ENCODE peak calls at places on chromosomes 13 and 19, in eight cellular contexts. V is thoracic aorta, D is tibial nerve, S is spleen, H is psoas muscle, M is GM23338, X is fibroblast of pulmonary artery, J is NB4. R is an unnamed sample.

GRCh38 chr13:24271231-24271610 is 38.2 kb upstream of the C1QTNF9 start:
- DNase-seq in V (no peak), D (no peak), S (no peak), H (no peak), M (no peak), X (no peak), J (no peak), R (no peak)

GRCh38 chr13:111167290-111167689 is 52.2 kb downstream of the ARHGEF7 start:
- DNase-seq in V (no peak), D (no peak), S (no peak), H (no peak), M (no peak), X (no peak), J (no peak), R (no peak)

GRCh38 chr19:38666662-38667448 is 19.4 kb downstream of the ACTN4 start:
- DNase-seq in V (no peak), D (no peak), S (peak; percentile 62), H (peak; percentile 61), M (no peak), X (peak; percentile 85), J (peak; percentile 54), R (no peak)

GRCh38 chr13:27917121-27917947 is 2.5 kb upstream of the PDX1 start:
- DNase-seq in V (no peak), D (no peak), S (no peak), H (no peak), M (peak; percentile 67), X (no peak), J (peak; percentile 34), R (no peak)

GRCh38 chr13:80374453-80374852 is 33.5 kb upstream of the SPRY2 start:
- DNase-seq in V (no peak), D (peak; percentile 62), S (no peak), H (peak; percentile 90), M (no peak), X (no peak), J (no peak), R (no peak)

GRCh38 chr19:18292810-18293641 is 11.6 kb upstream of the JUND start:
- DNase-seq in V (peak; percentile 61), D (peak; percentile 83), S (peak; percentile 92), H (peak; percentile 90), M (peak; percentile 97), X (peak; percentile 69), J (peak; percentile 86), R (peak; percentile 88)

GRCh38 chr13:51221674-51222509 is at the start of gene FAM124A:
- DNase-seq in V (no peak), D (peak; percentile 9), S (peak; percentile 82), H (peak; percentile 59), M (peak; percentile 82), X (no peak), J (peak; percentile 75), R (peak; percentile 80)

GRCh38 chr13:98041081-98041820 is 87.8 kb downstream of the IPO5 start:
- DNase-seq in V (no peak), D (no peak), S (no peak), H (no peak), M (no peak), X (no peak), J (no peak), R (no peak)

GRCh38 chr13:113001251-113002140 is 32.5 kb downstream of the MCF2L start:
- DNase-seq in V (no peak), D (no peak), S (no peak), H (no peak), M (peak; percentile 36), X (peak; percentile 8), J (no peak), R (peak; percentile 82)

GRCh38 chr13:36850790-36851438 is 31.9 kb downstream of the RFXAP start:
- DNase-seq in V (no peak), D (no peak), S (no peak), H (no peak), M (peak; percentile 73), X (peak; percentile 13), J (peak; percentile 67), R (no peak)

GRCh38 chr13:36847541-36848045 is 28.6 kb downstream of the RFXAP start:
- DNase-seq in V (no peak), D (no peak), S (no peak), H (no peak), M (no peak), X (no peak), J (no peak), R (no peak)

DNA sequence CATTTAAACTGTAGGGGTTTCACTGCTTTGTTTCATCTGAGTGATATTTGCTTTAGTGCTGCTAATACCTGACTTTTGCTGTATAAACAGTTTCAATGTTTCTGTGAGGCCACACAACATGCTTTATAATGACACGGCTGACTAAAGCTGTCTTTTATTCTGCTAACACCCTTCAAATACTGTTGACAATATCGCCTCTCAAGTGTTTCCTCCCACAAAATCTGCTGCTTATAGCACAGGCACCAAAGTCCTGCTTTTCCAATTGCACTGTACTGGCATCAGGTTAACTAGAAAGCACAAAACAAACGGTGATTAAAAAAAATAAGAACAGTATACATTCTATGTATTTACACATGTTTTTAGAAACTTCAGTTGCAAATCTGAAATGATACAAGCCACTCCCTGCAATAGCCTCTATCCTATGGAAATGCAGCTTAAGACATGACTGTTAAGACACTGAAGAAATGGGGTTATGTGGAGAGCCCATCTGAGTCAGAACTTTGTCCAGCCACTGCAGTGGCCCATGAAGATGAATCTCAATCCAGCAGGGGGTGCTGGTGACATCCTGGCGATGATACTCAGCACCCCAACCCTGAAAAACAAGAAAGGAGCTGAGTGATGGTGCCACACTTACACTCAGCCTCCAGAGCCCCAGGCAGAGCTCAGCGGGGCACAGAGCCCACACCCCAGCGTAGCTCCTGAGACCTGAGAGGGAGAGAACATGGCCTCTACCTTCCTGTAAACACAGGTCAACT is 29.4 kb downstream of the RFXAP start:
- DNase-seq in V (no peak), D (no peak), S (no peak), H (no peak), M (peak; percentile 56), X (peak; percentile 14), J (peak; percentile 35), R (no peak)
- TF ChIP-seq CTCF in V (no peak), D (no peak), S (no peak), H (no peak), M (peak; percentile 65), X (peak; percentile 20), J (peak; percentile 32), R (peak; percentile 49)

DNA sequence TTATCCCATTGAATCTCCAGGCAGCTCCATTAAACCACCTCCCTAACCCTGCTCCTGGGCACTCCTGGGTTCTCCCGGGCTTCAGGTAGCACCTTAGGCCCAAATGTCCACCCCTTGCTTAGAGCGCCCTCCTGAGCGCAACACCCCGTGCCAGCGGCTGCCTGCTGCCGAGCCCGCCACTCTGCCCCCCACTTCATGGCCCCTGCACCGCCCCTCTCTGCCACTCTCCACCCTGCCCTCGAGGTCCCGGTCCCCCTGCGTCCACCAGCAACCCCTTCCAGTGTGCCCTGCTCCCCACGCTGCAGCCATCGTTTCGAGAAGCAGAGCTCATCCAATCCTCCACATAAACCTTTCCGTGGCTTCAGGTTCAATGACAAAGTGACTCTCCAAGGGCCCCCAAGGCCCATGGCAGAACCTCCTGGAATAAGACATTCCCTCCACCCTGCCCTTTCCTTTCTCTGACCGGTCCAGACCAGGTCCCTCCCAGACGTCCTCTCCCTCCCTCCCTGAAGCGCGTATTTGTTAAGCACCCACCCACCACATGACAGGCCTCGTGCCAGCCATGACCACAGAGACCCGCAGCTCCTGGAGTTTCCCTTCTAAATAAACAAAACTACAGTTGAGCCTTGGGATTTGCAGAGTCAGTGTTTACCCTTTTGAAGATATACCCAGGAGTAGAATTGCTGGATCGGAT is 66.6 kb downstream of the ARHGEF18 start:
- DNase-seq in V (no peak), D (no peak), S (no peak), H (no peak), M (peak; percentile 27), X (peak; percentile 27), J (no peak), R (no peak)
- TF ChIP-seq CTCF in V (no peak), D (no peak), S (no peak), H (no peak), M (peak; percentile 46), X (no peak), J (no peak), R (no peak)

GRCh38 chr13:33312150-33312908 is 26.8 kb upstream of the STARD13 start:
- DNase-seq in V (no peak), D (no peak), S (no peak), H (no peak), M (peak; percentile 37), X (peak; percentile 32), J (no peak), R (no peak)
- TF ChIP-seq CTCF in V (no peak), D (no peak), S (no peak), H (peak; percentile 43), M (peak; percentile 42), X (peak; percentile 19), J (no peak), R (peak; percentile 21)

DNA sequence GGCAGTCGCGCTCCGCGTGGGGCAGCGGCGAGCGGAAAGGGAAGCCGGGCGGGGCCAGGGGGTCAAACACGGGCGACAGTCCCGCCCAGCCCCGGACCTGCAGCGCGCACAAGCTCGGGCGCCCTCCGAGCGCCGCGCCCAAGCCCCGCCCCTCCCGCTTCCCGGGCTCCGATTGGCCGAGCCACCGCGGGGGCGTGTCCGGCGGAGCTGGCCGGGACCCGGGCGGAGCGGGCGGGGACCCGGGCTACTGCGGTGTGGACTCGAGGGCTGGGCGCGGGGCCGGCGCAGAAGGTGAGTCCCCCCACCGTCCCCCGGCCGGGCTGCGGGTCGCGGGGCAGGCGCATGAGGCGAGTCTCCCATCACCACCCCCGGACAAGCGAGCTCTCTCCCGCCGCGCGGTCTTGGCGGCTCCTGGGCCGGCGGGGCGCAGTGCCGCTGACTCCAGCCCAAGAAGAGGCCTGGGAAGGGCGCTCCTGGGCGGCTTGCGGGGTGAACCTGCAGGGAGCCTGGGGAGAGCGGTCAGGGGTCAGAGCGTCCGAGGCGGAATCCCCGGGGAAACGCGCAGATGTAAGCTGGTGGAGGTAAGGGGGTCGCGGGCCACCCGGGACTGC is at the start of gene PLEKHF1:
- DNase-seq in V (peak; percentile 38), D (peak; percentile 79), S (peak; percentile 97), H (peak; percentile 97), M (peak; percentile 89), X (peak; percentile 74), J (peak; percentile 81), R (peak; percentile 90)
- TF ChIP-seq CTCF in V (no peak), D (no peak), S (no peak), H (no peak), M (no peak), X (no peak), J (no peak), R (no peak)

GRCh38 chr19:31110331-31110730 is 238.9 kb downstream of the TSHZ3 start:
- DNase-seq in V (no peak), D (no peak), S (no peak), H (no peak), M (peak; percentile 34), X (peak; percentile 65), J (peak; percentile 16), R (no peak)
- TF ChIP-seq CTCF in V (no peak), D (no peak), S (no peak), H (peak; percentile 10), M (peak; percentile 63), X (peak; percentile 46), J (no peak), R (peak; percentile 26)

R was measured in type B pancreatic cell.